ENCODE peak calls at places on chromosomes 13 and 19, in seven cellular contexts. Q is stimulated activated CD4-positive, alpha-beta T cell treated with anti-CD3 and anti-CD28 coated beads, TNF-alpha, amount 100 ng/mL, for 24 hours; Z is GM23248; H is LHCN-M2; M is neural progenitor cell; U is AG09309; K is brain microvascular endothelial cell. R is an unnamed sample.

GRCh38 chr19:1016647-1017114 is 4.2 kb downstream of the TMEM259 start:
- DNase-seq in Q (no peak), Z (peak; percentile 89), H (peak; percentile 62), M (no peak), U (no peak), K (peak; percentile 59), R (no peak)

GRCh38 chr13:99442273-99442895 is 58.9 kb upstream of the TM9SF2 start:
- DNase-seq in Q (peak; percentile 44), Z (peak; percentile 58), H (peak; percentile 35), M (peak; percentile 60), U (no peak), K (peak; percentile 39), R (peak; percentile 21)

GRCh38 chr13:32581177-32581786 is 5.0 kb upstream of the PDS5B start:
- DNase-seq in Q (no peak), Z (peak; percentile 67), H (peak; percentile 36), M (peak; percentile 8), U (no peak), K (no peak), R (no peak)

GRCh38 chr13:87821512-87821911 is 150.3 kb downstream of the SLITRK5 start:
- DNase-seq in Q (no peak), Z (no peak), H (no peak), M (no peak), U (no peak), K (no peak), R (no peak)

GRCh38 chr19:29858000-29858596 is 46.3 kb downstream of the CCNE1 start:
- DNase-seq in Q (no peak), Z (peak; percentile 28), H (no peak), M (peak; percentile 74), U (no peak), K (no peak), R (peak; percentile 52)

GRCh38 chr13:110466261-110466660 is 95.3 kb downstream of the RAB20 start:
- DNase-seq in Q (no peak), Z (no peak), H (no peak), M (peak; percentile 87), U (no peak), K (no peak), R (no peak)

GRCh38 chr13:109840893-109841287 is 54.5 kb upstream of the IRS2 start:
- DNase-seq in Q (no peak), Z (no peak), H (no peak), M (no peak), U (no peak), K (no peak), R (no peak)

GRCh38 chr19:33872445-33873320 is 76.0 kb downstream of the KCTD15 start:
- DNase-seq in Q (no peak), Z (no peak), H (no peak), M (no peak), U (no peak), K (no peak), R (peak; percentile 32)

GRCh38 chr13:27038323-27038722 is 133.3 kb downstream of the USP12 start:
- DNase-seq in Q (no peak), Z (peak; percentile 87), H (peak; percentile 74), M (no peak), U (no peak), K (peak; percentile 58), R (peak; percentile 67)

GRCh38 chr19:32971012-32971595 is 654 bp downstream of the CEP89 start:
- DNase-seq in Q (no peak), Z (peak; percentile 25), H (no peak), M (no peak), U (no peak), K (no peak), R (no peak)

GRCh38 chr19:14072535-14073231 is at the start of gene MISP3:
- DNase-seq in Q (no peak), Z (peak; percentile 62), H (no peak), M (peak; percentile 70), U (no peak), K (no peak), R (peak; percentile 62)

GRCh38 chr19:51651216-51651846 is 4.7 kb upstream of the SIGLEC14 start:
- DNase-seq in Q (no peak), Z (no peak), H (no peak), M (no peak), U (no peak), K (no peak), R (no peak)

GRCh38 chr19:40266912-40267600 is 18.1 kb downstream of the AKT2 start:
- DNase-seq in Q (no peak), Z (no peak), H (no peak), M (no peak), U (no peak), K (no peak), R (no peak)

GRCh38 chr19:38528931-38529330 is 88.8 kb downstream of the MAP4K1 start:
- DNase-seq in Q (no peak), Z (no peak), H (no peak), M (no peak), U (no peak), K (no peak), R (no peak)

GRCh38 chr13:67023088-67023893 is 206.8 kb downstream of the PCDH9 start:
- DNase-seq in Q (no peak), Z (no peak), H (peak; percentile 92), M (peak; percentile 54), U (peak; percentile 27), K (peak; percentile 89), R (peak; percentile 57)

GRCh38 chr19:47145639-47146486 is 15.2 kb downstream of the SAE1 start:
- DNase-seq in Q (no peak), Z (no peak), H (no peak), M (no peak), U (no peak), K (no peak), R (no peak)

GRCh38 chr13:31896427-31896826 is 135.1 kb upstream of the FRY start:
- DNase-seq in Q (no peak), Z (peak; percentile 95), H (peak; percentile 96), M (peak; percentile 8), U (peak; percentile 80), K (peak; percentile 88), R (peak; percentile 46)

GRCh38 chr19:18893573-18894253 is 2.2 kb downstream of the CERS1 start:
- DNase-seq in Q (no peak), Z (no peak), H (no peak), M (no peak), U (no peak), K (no peak), R (peak; percentile 1)

GRCh38 chr13:40272776-40273139 is 393.7 kb downstream of the FOXO1 start:
- DNase-seq in Q (no peak), Z (peak; percentile 56), H (no peak), M (no peak), U (no peak), K (peak; percentile 53), R (peak; percentile 77)

GRCh38 chr19:2243274-2244121 is 5.6 kb upstream of the AMH start:
- DNase-seq in Q (no peak), Z (no peak), H (no peak), M (no peak), U (no peak), K (no peak), R (no peak)

GRCh38 chr19:46180701-46181385 is 32.8 kb downstream of the IGFL2 start:
- DNase-seq in Q (no peak), Z (peak; percentile 87), H (peak; percentile 75), M (no peak), U (no peak), K (peak; percentile 26), R (peak; percentile 90)

GRCh38 chr19:36103842-36104552 is 6.9 kb upstream of the OVOL3 start:
- DNase-seq in Q (no peak), Z (no peak), H (no peak), M (no peak), U (no peak), K (no peak), R (no peak)

GRCh38 chr19:39128511-39129079 is 3.0 kb downstream of the PAK4 start:
- DNase-seq in Q (no peak), Z (peak; percentile 51), H (no peak), M (no peak), U (no peak), K (no peak), R (no peak)

GRCh38 chr19:48676887-48677286 is 4.1 kb upstream of the NTN5 start:
- DNase-seq in Q (no peak), Z (no peak), H (no peak), M (no peak), U (no peak), K (no peak), R (no peak)

GRCh38 chr13:98307744-98308524 is 130.9 kb upstream of the RNF113B start:
- DNase-seq in Q (no peak), Z (no peak), H (no peak), M (no peak), U (no peak), K (no peak), R (no peak)

GRCh38 chr19:9827325-9828238 is at the start of gene UBL5:
- DNase-seq in Q (peak; percentile 86), Z (peak; percentile 93), H (peak; percentile 79), M (peak; percentile 94), U (peak; percentile 27), K (peak; percentile 76), R (peak; percentile 91)

GRCh38 chr13:110057052-110057451 is 249.9 kb downstream of the COL4A1 start:
- DNase-seq in Q (no peak), Z (no peak), H (no peak), M (no peak), U (no peak), K (no peak), R (no peak)

GRCh38 chr13:98262307-98262706 is 85.2 kb upstream of the RNF113B start:
- DNase-seq in Q (no peak), Z (no peak), H (no peak), M (no peak), U (no peak), K (no peak), R (no peak)

GRCh38 chr19:18469245-18470107 is 31.5 kb upstream of the ISYNA1 start:
- DNase-seq in Q (peak; percentile 27), Z (peak; percentile 76), H (peak; percentile 51), M (peak; percentile 82), U (no peak), K (peak; percentile 24), R (peak; percentile 77)

R was measured in Daoy.